ENCODE peak calls at places on chromosomes 12 and 14, in eight cellular contexts. One of them, this sample, is unnamed.

GRCh38 chr12:123431951-123432886 is 4.3 kb downstream of the RILPL2 start:
- DNase-seq in heart right ventricle: no peak
- DNase-seq in astrocyte of the spinal cord: no peak
- DNase-seq in esophagus squamous epithelium: no peak
- DNase-seq in PC-3: no peak
- DNase-seq in testis: no peak
- DNase-seq in colonic mucosa: no peak
- DNase-seq in GM23338: no peak
- DNase-seq in this sample: no peak

GRCh38 chr12:63440063-63440462 is 228.2 kb downstream of the DPY19L2 start:
- DNase-seq in PC-3: peak; percentile 5
- DNase-seq in heart right ventricle: no peak
- DNase-seq in GM23338: no peak
- DNase-seq in colonic mucosa: no peak
- DNase-seq in esophagus squamous epithelium: no peak
- DNase-seq in astrocyte of the spinal cord: no peak
- DNase-seq in testis: no peak
- DNase-seq in this sample: no peak

GRCh38 chr14:34012978-34013713 is 62.3 kb upstream of the EGLN3 start:
- DNase-seq in GM23338: no peak
- DNase-seq in astrocyte of the spinal cord: no peak
- DNase-seq in testis: no peak
- DNase-seq in PC-3: no peak
- DNase-seq in heart right ventricle: no peak
- DNase-seq in colonic mucosa: no peak
- DNase-seq in esophagus squamous epithelium: no peak
- DNase-seq in this sample: no peak

GRCh38 chr14:59986556-59987059 is 66.7 kb downstream of the LRRC9 start:
- DNase-seq in GM23338: no peak
- DNase-seq in esophagus squamous epithelium: no peak
- DNase-seq in heart right ventricle: no peak
- DNase-seq in testis: no peak
- DNase-seq in PC-3: peak; percentile 35
- DNase-seq in colonic mucosa: no peak
- DNase-seq in astrocyte of the spinal cord: no peak
- DNase-seq in this sample: no peak

GRCh38 chr14:79704406-79704805 is 506.9 kb downstream of the DIO2 start:
- DNase-seq in heart right ventricle: no peak
- DNase-seq in PC-3: no peak
- DNase-seq in colonic mucosa: no peak
- DNase-seq in esophagus squamous epithelium: no peak
- DNase-seq in GM23338: no peak
- DNase-seq in astrocyte of the spinal cord: no peak
- DNase-seq in testis: no peak
- DNase-seq in this sample: no peak

GRCh38 chr12:110340706-110341105 is 59.7 kb downstream of the ATP2A2 start:
- DNase-seq in PC-3: no peak
- DNase-seq in astrocyte of the spinal cord: no peak
- DNase-seq in esophagus squamous epithelium: no peak
- DNase-seq in colonic mucosa: no peak
- DNase-seq in testis: no peak
- DNase-seq in GM23338: no peak
- DNase-seq in heart right ventricle: no peak
- DNase-seq in this sample: no peak

GRCh38 chr12:4012977-4013968 is 140.1 kb upstream of the PARP11 start:
- DNase-seq in GM23338: no peak
- DNase-seq in testis: no peak
- DNase-seq in PC-3: no peak
- DNase-seq in astrocyte of the spinal cord: no peak
- DNase-seq in heart right ventricle: no peak
- DNase-seq in esophagus squamous epithelium: no peak
- DNase-seq in colonic mucosa: no peak
- DNase-seq in this sample: no peak

GRCh38 chr12:52203126-52203921 is 11.5 kb upstream of the KRT80 start:
- DNase-seq in testis: no peak
- DNase-seq in astrocyte of the spinal cord: peak; percentile 57
- DNase-seq in esophagus squamous epithelium: no peak
- DNase-seq in PC-3: peak; percentile 80
- DNase-seq in colonic mucosa: no peak
- DNase-seq in GM23338: no peak
- DNase-seq in heart right ventricle: peak; percentile 74
- DNase-seq in this sample: peak; percentile 96

DNA sequence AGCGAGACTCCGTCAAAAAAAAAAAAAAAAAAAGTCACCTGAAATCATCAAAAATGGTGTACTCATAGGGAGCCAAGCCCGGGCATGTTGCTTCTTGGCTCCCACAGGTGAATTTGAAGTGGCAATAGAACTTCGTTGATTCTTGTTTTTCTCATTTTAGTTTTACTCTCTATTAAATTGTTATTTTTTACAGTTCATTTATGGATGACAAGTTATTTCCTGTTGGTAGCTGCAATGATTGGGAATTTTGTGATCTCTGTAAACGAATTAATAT is 1.3 kb downstream of the TM7SF3 start:
- DNase-seq in PC-3: no peak
- DNase-seq in testis: no peak
- DNase-seq in GM23338: no peak
- DNase-seq in esophagus squamous epithelium: no peak
- DNase-seq in astrocyte of the spinal cord: no peak
- DNase-seq in colonic mucosa: no peak
- DNase-seq in heart right ventricle: no peak
- DNase-seq in this sample: no peak
- H3K4me3 ChIP-seq in PC-3: peak overlapping the region; percentile 89
- H3K4me3 ChIP-seq in testis: no peak overlapping the region
- H3K4me3 ChIP-seq in GM23338: peak overlapping the region; percentile 87
- H3K4me3 ChIP-seq in esophagus squamous epithelium: peak overlapping the region; percentile 78
- H3K4me3 ChIP-seq in astrocyte of the spinal cord: peak overlapping the region; percentile 73
- H3K4me3 ChIP-seq in colonic mucosa: no peak overlapping the region
- H3K4me3 ChIP-seq in heart right ventricle: peak overlapping the region; percentile 86
- H3K4me3 ChIP-seq in this sample: no peak overlapping the region

GRCh38 chr12:96720363-96720705 is 186.7 kb upstream of the NEDD1 start:
- DNase-seq in heart right ventricle: no peak
- DNase-seq in testis: no peak
- DNase-seq in GM23338: peak; percentile 52
- DNase-seq in astrocyte of the spinal cord: no peak
- DNase-seq in colonic mucosa: no peak
- DNase-seq in PC-3: peak; percentile 57
- DNase-seq in esophagus squamous epithelium: no peak
- DNase-seq in this sample: no peak
- TF ChIP-seq CTCF in heart right ventricle: no peak
- TF ChIP-seq CTCF in testis: no peak
- TF ChIP-seq CTCF in GM23338: peak; percentile 36
- TF ChIP-seq CTCF in astrocyte of the spinal cord: peak; percentile 26
- TF ChIP-seq CTCF in colonic mucosa: no peak
- TF ChIP-seq CTCF in PC-3: peak; percentile 52
- TF ChIP-seq CTCF in esophagus squamous epithelium: no peak
- TF ChIP-seq CTCF in this sample: no peak

DNA sequence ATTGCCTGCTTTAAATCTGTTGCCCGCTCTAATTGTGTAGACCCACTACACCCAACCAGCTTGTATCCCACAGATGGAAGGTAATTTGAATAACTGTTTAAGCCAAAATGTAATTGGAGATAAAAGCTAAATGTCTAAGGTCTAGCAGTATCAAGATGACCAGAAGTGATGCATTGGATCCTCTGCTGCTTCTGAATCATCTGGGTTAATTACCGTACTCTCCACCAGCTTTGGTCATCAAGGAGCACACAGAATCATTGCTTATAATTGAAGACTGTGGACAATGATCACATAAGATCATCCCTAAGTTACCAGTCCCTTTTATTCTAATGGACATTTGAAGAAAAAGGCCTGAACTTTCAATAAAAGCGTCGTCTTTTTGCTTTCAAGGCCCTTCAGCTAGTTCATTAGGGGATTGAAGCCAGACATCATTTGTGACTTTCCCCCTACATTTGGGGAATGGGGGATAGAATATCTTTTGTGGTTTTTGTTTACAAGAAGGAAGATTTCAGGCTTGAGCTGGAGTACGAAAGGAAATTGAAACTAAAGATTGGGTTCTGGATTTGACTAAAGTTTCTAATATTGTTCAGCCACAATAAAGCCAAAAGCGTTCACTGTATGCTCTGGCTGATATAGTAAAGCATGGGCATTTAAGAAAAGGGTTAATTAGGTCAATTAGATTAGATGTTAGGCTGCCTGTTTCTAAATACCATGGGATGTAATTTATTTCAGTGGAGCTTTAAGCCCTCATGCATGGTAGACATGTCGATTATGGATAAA is 123.2 kb downstream of the CHST11 start:
- DNase-seq in testis: no peak
- DNase-seq in astrocyte of the spinal cord: no peak
- DNase-seq in heart right ventricle: no peak
- DNase-seq in colonic mucosa: no peak
- DNase-seq in GM23338: no peak
- DNase-seq in PC-3: no peak
- DNase-seq in esophagus squamous epithelium: no peak
- DNase-seq in this sample: no peak
- H3K4me3 ChIP-seq in testis: no peak overlapping the region
- H3K4me3 ChIP-seq in astrocyte of the spinal cord: no peak overlapping the region
- H3K4me3 ChIP-seq in heart right ventricle: no peak overlapping the region
- H3K4me3 ChIP-seq in colonic mucosa: no peak overlapping the region
- H3K4me3 ChIP-seq in GM23338: no peak overlapping the region
- H3K4me3 ChIP-seq in PC-3: no peak overlapping the region
- H3K4me3 ChIP-seq in esophagus squamous epithelium: no peak overlapping the region
- H3K4me3 ChIP-seq in this sample: no peak overlapping the region

DNA sequence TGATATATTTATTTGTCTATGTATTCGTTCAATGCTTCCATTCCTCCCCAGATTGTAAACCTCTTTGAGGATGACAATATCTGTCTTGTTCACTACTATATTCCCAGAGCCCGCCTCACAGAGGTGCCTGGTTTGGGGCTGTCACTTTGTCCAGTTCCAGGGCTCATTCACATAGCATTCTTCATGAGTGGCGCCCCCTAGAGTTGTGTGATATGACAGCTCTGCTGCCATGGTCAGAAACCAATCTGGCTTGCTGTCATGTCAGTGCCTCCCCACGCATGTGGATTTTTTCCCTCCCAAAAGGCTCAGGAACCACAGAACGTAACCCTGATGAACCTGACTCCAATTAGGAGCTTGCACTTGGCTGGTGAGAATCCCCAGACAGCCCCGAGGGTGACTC is 145.4 kb downstream of the PTPN11 start:
- DNase-seq in PC-3: no peak
- DNase-seq in heart right ventricle: no peak
- DNase-seq in esophagus squamous epithelium: no peak
- DNase-seq in GM23338: peak; percentile 46
- DNase-seq in astrocyte of the spinal cord: no peak
- DNase-seq in testis: no peak
- DNase-seq in colonic mucosa: no peak
- DNase-seq in this sample: no peak
- TF ChIP-seq CTCF in PC-3: peak; percentile 45
- TF ChIP-seq CTCF in heart right ventricle: no peak
- TF ChIP-seq CTCF in esophagus squamous epithelium: no peak
- TF ChIP-seq CTCF in GM23338: peak; percentile 64
- TF ChIP-seq CTCF in astrocyte of the spinal cord: no peak
- TF ChIP-seq CTCF in testis: no peak
- TF ChIP-seq CTCF in colonic mucosa: no peak
- TF ChIP-seq CTCF in this sample: no peak

GRCh38 chr14:76947078-76947837 is 81.2 kb downstream of the IRF2BPL start:
- DNase-seq in PC-3: peak; percentile 92
- DNase-seq in heart right ventricle: peak; percentile 93
- DNase-seq in astrocyte of the spinal cord: peak; percentile 90
- DNase-seq in colonic mucosa: peak; percentile 92
- DNase-seq in esophagus squamous epithelium: peak; percentile 46
- DNase-seq in GM23338: peak; percentile 98
- DNase-seq in testis: peak; percentile 90
- DNase-seq in this sample: peak; percentile 97
- H3K4me3 ChIP-seq in PC-3: no peak overlapping the region
- H3K4me3 ChIP-seq in heart right ventricle: no peak overlapping the region
- H3K4me3 ChIP-seq in astrocyte of the spinal cord: no peak overlapping the region
- H3K4me3 ChIP-seq in colonic mucosa: no peak overlapping the region
- H3K4me3 ChIP-seq in esophagus squamous epithelium: no peak overlapping the region
- H3K4me3 ChIP-seq in GM23338: peak overlapping the region; percentile 48
- H3K4me3 ChIP-seq in testis: no peak overlapping the region
- H3K4me3 ChIP-seq in this sample: no peak overlapping the region

This sample was measured in lower leg skin.